ENCODE peak calls at places on chromosomes 1 and 21, in seven cellular contexts. R is activated naive CD4-positive, alpha-beta T cell; D is fibroblast of villous mesenchyme; G is fibroblast of lung; N is dorsolateral prefrontal cortex; J is NCI-H510A; Y is nephron progenitor cell. I is an unnamed sample.

GRCh38 chr1:46749403-46749802 is 30.5 kb upstream of the EFCAB14 start:
- DNase-seq in R (no peak), D (no peak), G (no peak), N (no peak), J (no peak), Y (no peak), I (no peak)

GRCh38 chr1:59971464-59971911 is 44.9 kb upstream of the CYP2J2 start:
- DNase-seq in R (peak), D (peak), G (peak), N (peak), J (peak), Y (peak), I (peak)

GRCh38 chr1:13813398-13814012 is 113.5 kb downstream of the PRDM2 start:
- DNase-seq in R (peak), D (peak), G (peak), N (no peak), J (no peak), Y (peak), I (peak)

GRCh38 chr1:72282690-72283203 is 408 bp upstream of the NEGR1 start:
- DNase-seq in R (no peak), D (peak), G (peak), N (peak), J (peak), Y (peak), I (peak)

GRCh38 chr1:232378266-232379041 is 251.5 kb downstream of the SIPA1L2 start:
- DNase-seq in R (no peak), D (no peak), G (no peak), N (no peak), J (no peak), Y (no peak), I (no peak)

GRCh38 chr1:166418344-166418895 is 251.6 kb upstream of the FAM78B start:
- DNase-seq in R (no peak), D (no peak), G (no peak), N (no peak), J (no peak), Y (no peak), I (no peak)

GRCh38 chr1:195294911-195295310 is 1313.3 kb downstream of the KCNT2 start:
- DNase-seq in R (no peak), D (no peak), G (no peak), N (no peak), J (no peak), Y (no peak), I (no peak)

GRCh38 chr21:34761758-34762330 is 93.0 kb downstream of the CLIC6 start:
- DNase-seq in R (no peak), D (no peak), G (no peak), N (no peak), J (no peak), Y (no peak), I (no peak)

GRCh38 chr1:208538078-208538477 is 293.9 kb upstream of the PLXNA2 start:
- DNase-seq in R (no peak), D (no peak), G (no peak), N (no peak), J (no peak), Y (no peak), I (no peak)

GRCh38 chr21:42258150-42258884 is 39.4 kb downstream of the ABCG1 start:
- DNase-seq in R (peak), D (peak), G (peak), N (peak), J (peak), Y (peak), I (peak)

GRCh38 chr1:223844521-223844961 is 1.2 kb downstream of the TP53BP2 start:
- DNase-seq in R (no peak), D (no peak), G (no peak), N (no peak), J (no peak), Y (no peak), I (peak)

GRCh38 chr1:54332781-54333585 is 73.2 kb downstream of the SSBP3 start:
- DNase-seq in R (no peak), D (no peak), G (no peak), N (no peak), J (no peak), Y (no peak), I (no peak)

GRCh38 chr1:115507256-115507589 is 134.5 kb upstream of the VANGL1 start:
- DNase-seq in R (no peak), D (peak), G (peak), N (no peak), J (no peak), Y (peak), I (peak)

GRCh38 chr21:37000381-37000780 is 6.1 kb upstream of the RIPPLY3 start:
- DNase-seq in R (no peak), D (no peak), G (no peak), N (no peak), J (no peak), Y (no peak), I (no peak)

GRCh38 chr1:205279986-205280385 is 41.6 kb downstream of the NUAK2 start:
- DNase-seq in R (no peak), D (no peak), G (no peak), N (no peak), J (no peak), Y (no peak), I (no peak)

GRCh38 chr1:236282159-236282716 is 480 bp upstream of the ERO1B start:
- DNase-seq in R (no peak), D (no peak), G (peak), N (no peak), J (no peak), Y (no peak), I (no peak)

GRCh38 chr1:58717979-58718378 is 18.1 kb upstream of the MYSM1 start:
- DNase-seq in R (no peak), D (no peak), G (no peak), N (no peak), J (no peak), Y (no peak), I (peak)

GRCh38 chr1:200638073-200638472 is 17.5 kb upstream of the KIF14 start:
- DNase-seq in R (no peak), D (no peak), G (no peak), N (no peak), J (no peak), Y (no peak), I (no peak)

GRCh38 chr1:243730499-243731150 is 119.4 kb downstream of the AKT3 start:
- DNase-seq in R (no peak), D (no peak), G (no peak), N (peak), J (no peak), Y (no peak), I (peak)

GRCh38 chr1:42251042-42251441 is 84.0 kb downstream of the FOXJ3 start:
- DNase-seq in R (no peak), D (no peak), G (no peak), N (no peak), J (no peak), Y (no peak), I (no peak)

GRCh38 chr1:182806015-182806678 is 16.6 kb downstream of the NPL start:
- DNase-seq in R (no peak), D (no peak), G (no peak), N (no peak), J (no peak), Y (peak), I (no peak)

GRCh38 chr1:225763815-225764548 is 13.6 kb upstream of the SRP9 start:
- DNase-seq in R (no peak), D (no peak), G (peak), N (no peak), J (no peak), Y (no peak), I (no peak)

GRCh38 chr1:216270086-216270773 is 153.0 kb downstream of the USH2A start:
- DNase-seq in R (no peak), D (no peak), G (no peak), N (no peak), J (no peak), Y (no peak), I (no peak)

GRCh38 chr1:50422946-50423669 is at the start of gene DMRTA2:
- DNase-seq in R (no peak), D (no peak), G (no peak), N (peak), J (peak), Y (peak), I (no peak)

GRCh38 chr1:91806777-91807700 is 78.9 kb downstream of the TGFBR3 start:
- DNase-seq in R (no peak), D (peak), G (peak), N (no peak), J (peak), Y (no peak), I (no peak)

GRCh38 chr1:212595787-212596714 is 12.5 kb upstream of the ATF3 start:
- DNase-seq in R (peak), D (peak), G (peak), N (no peak), J (peak), Y (no peak), I (peak)

GRCh38 chr1:30327370-30328099 is 395.9 kb downstream of the MATN1 start:
- DNase-seq in R (no peak), D (no peak), G (no peak), N (no peak), J (no peak), Y (no peak), I (no peak)

GRCh38 chr1:223683586-223684487 is 18.3 kb upstream of the CAPN8 start:
- DNase-seq in R (no peak), D (peak), G (peak), N (peak), J (peak), Y (peak), I (peak)

GRCh38 chr1:234477373-234478151 is 1.4 kb downstream of the TARBP1 start:
- DNase-seq in R (no peak), D (no peak), G (no peak), N (no peak), J (no peak), Y (no peak), I (no peak)

GRCh38 chr1:162632743-162633326 is 571 bp downstream of the DDR2 start:
- DNase-seq in R (no peak), D (peak), G (peak), N (no peak), J (no peak), Y (no peak), I (no peak)

GRCh38 chr1:39653546-39654031 is 14.1 kb upstream of the HEYL start:
- DNase-seq in R (peak), D (peak), G (peak), N (peak), J (peak), Y (peak), I (peak)

GRCh38 chr1:25019351-25020172 is 89.5 kb upstream of the RUNX3 start:
- DNase-seq in R (no peak), D (no peak), G (no peak), N (no peak), J (no peak), Y (no peak), I (peak)

GRCh38 chr1:227895828-227896685 is 51.7 kb downstream of the WNT9A start:
- DNase-seq in R (no peak), D (no peak), G (no peak), N (peak), J (no peak), Y (peak), I (no peak)

I was measured in DND-41.